ENCODE peak calls at places on chromosomes 4 and X, in six cellular contexts. One of them, this sample, is unnamed.

GRCh38 chrX:36577006-36577405 is 431.2 kb upstream of the FAM47C start:
- DNase-seq in suprapubic skin: no peak
- DNase-seq in HepG2: no peak
- DNase-seq in right lobe of liver: no peak
- DNase-seq in A549: no peak
- DNase-seq in erythroblast: no peak
- DNase-seq in this sample: no peak

GRCh38 chr4:94306713-94307112 is 35.9 kb downstream of the HPGDS start:
- DNase-seq in A549: no peak
- DNase-seq in erythroblast: no peak
- DNase-seq in HepG2: no peak
- DNase-seq in right lobe of liver: no peak
- DNase-seq in suprapubic skin: no peak
- DNase-seq in this sample: no peak

GRCh38 chr4:147398556-147398955 is 82.3 kb upstream of the EDNRA start:
- DNase-seq in right lobe of liver: no peak
- DNase-seq in suprapubic skin: no peak
- DNase-seq in HepG2: no peak
- DNase-seq in erythroblast: no peak
- DNase-seq in A549: no peak
- DNase-seq in this sample: no peak

GRCh38 chr4:103207673-103208072 is 9.5 kb upstream of the CENPE start:
- DNase-seq in erythroblast: no peak
- DNase-seq in right lobe of liver: no peak
- DNase-seq in A549: no peak
- DNase-seq in suprapubic skin: no peak
- DNase-seq in HepG2: peak; percentile 48
- DNase-seq in this sample: no peak

GRCh38 chrX:106684207-106684606 is 42.3 kb upstream of the RNF128 start:
- DNase-seq in A549: no peak
- DNase-seq in suprapubic skin: no peak
- DNase-seq in HepG2: no peak
- DNase-seq in right lobe of liver: no peak
- DNase-seq in erythroblast: no peak
- DNase-seq in this sample: no peak

GRCh38 chrX:80430826-80431501 is 10.7 kb downstream of the TENT5D start:
- DNase-seq in A549: no peak
- DNase-seq in right lobe of liver: no peak
- DNase-seq in HepG2: no peak
- DNase-seq in suprapubic skin: no peak
- DNase-seq in erythroblast: peak; percentile 49
- DNase-seq in this sample: peak; percentile 1

GRCh38 chr4:106816501-106816900 is 219.6 kb downstream of the DKK2 start:
- DNase-seq in HepG2: no peak
- DNase-seq in right lobe of liver: no peak
- DNase-seq in A549: no peak
- DNase-seq in erythroblast: no peak
- DNase-seq in suprapubic skin: no peak
- DNase-seq in this sample: no peak

GRCh38 chr4:1323635-1324442 is 23.2 kb upstream of the UVSSA start:
- DNase-seq in HepG2: no peak
- DNase-seq in suprapubic skin: no peak
- DNase-seq in A549: peak; percentile 44
- DNase-seq in erythroblast: no peak
- DNase-seq in right lobe of liver: peak; percentile 22
- DNase-seq in this sample: peak; percentile 44

GRCh38 chr4:81030061-81030616 is 369 bp upstream of the BMP3 start:
- DNase-seq in erythroblast: no peak
- DNase-seq in right lobe of liver: no peak
- DNase-seq in HepG2: no peak
- DNase-seq in A549: no peak
- DNase-seq in suprapubic skin: no peak
- DNase-seq in this sample: no peak

GRCh38 chr4:149108626-149109025 is 666.4 kb upstream of the NR3C2 start:
- DNase-seq in A549: no peak
- DNase-seq in HepG2: no peak
- DNase-seq in right lobe of liver: no peak
- DNase-seq in suprapubic skin: no peak
- DNase-seq in erythroblast: no peak
- DNase-seq in this sample: no peak

GRCh38 chrX:56994375-56995270 is 718 bp downstream of the SPIN3 start:
- DNase-seq in right lobe of liver: no peak
- DNase-seq in suprapubic skin: no peak
- DNase-seq in A549: no peak
- DNase-seq in HepG2: no peak
- DNase-seq in erythroblast: no peak
- DNase-seq in this sample: no peak

GRCh38 chrX:124328765-124329164 is 3.7 kb upstream of the TEX13D start:
- DNase-seq in erythroblast: no peak
- DNase-seq in A549: no peak
- DNase-seq in HepG2: no peak
- DNase-seq in suprapubic skin: no peak
- DNase-seq in right lobe of liver: no peak
- DNase-seq in this sample: peak; percentile 8

GRCh38 chr4:31228068-31228467 is 507.9 kb downstream of the PCDH7 start:
- DNase-seq in A549: no peak
- DNase-seq in HepG2: no peak
- DNase-seq in right lobe of liver: no peak
- DNase-seq in erythroblast: no peak
- DNase-seq in suprapubic skin: no peak
- DNase-seq in this sample: no peak

GRCh38 chr4:153684182-153685073 is at the start of gene TLR2:
- DNase-seq in right lobe of liver: peak; percentile 92
- DNase-seq in erythroblast: peak; percentile 27
- DNase-seq in HepG2: no peak
- DNase-seq in suprapubic skin: peak; percentile 90
- DNase-seq in A549: peak; percentile 17
- DNase-seq in this sample: no peak

GRCh38 chr4:32337403-32337802 is 1617.2 kb downstream of the PCDH7 start:
- DNase-seq in right lobe of liver: no peak
- DNase-seq in A549: no peak
- DNase-seq in suprapubic skin: no peak
- DNase-seq in HepG2: no peak
- DNase-seq in erythroblast: no peak
- DNase-seq in this sample: no peak

GRCh38 chrX:105553118-105553517 is 269.2 kb upstream of the NRK start:
- DNase-seq in right lobe of liver: no peak
- DNase-seq in A549: no peak
- DNase-seq in suprapubic skin: no peak
- DNase-seq in HepG2: no peak
- DNase-seq in erythroblast: no peak
- DNase-seq in this sample: no peak

GRCh38 chrX:13448941-13449340 is 120.5 kb upstream of the EGFL6 start:
- DNase-seq in erythroblast: no peak
- DNase-seq in HepG2: no peak
- DNase-seq in A549: no peak
- DNase-seq in right lobe of liver: no peak
- DNase-seq in suprapubic skin: no peak
- DNase-seq in this sample: no peak

GRCh38 chrX:115068896-115069295 is 51.5 kb upstream of the IL13RA2 start:
- DNase-seq in erythroblast: no peak
- DNase-seq in suprapubic skin: no peak
- DNase-seq in right lobe of liver: peak; percentile 42
- DNase-seq in A549: no peak
- DNase-seq in HepG2: no peak
- DNase-seq in this sample: no peak

DNA sequence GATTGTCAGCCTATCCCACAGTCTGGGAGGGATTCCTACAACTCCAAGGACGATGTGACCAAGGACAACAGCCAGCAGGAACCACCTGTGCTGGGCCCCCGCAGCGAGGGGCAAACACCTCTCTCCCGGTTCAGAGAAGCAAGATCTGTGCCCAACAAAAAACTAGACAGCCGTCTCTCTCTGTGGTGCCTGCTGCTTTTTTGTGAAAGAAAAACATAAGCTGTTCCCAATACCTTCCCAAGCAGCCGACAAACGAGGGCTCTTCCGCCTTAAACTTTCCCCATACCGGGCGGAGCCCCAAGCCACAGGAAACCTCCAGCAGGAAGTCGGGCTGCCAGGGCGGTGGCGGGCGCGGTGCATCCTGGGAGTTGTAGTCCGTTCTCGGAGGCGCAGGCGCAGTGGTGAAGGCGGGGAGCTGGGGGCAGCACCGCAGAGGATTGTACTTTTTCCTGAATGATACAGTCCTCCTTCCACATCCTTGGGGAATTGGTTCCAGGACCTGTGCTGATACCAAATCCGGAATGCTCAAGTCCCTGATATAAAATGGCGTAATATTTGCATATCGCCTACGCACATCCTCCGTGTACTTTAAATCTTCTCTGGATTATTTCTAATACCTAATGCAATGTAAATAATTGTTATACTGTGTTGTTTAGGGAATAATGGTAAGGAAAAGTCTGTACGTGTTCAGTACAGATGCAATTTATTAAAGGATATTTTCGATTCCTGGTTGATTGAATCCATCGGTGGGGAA is 63.1 kb upstream of the IRF2 start:
- DNase-seq in suprapubic skin: peak; percentile 99
- DNase-seq in HepG2: peak; percentile 89
- DNase-seq in erythroblast: peak; percentile 95
- DNase-seq in right lobe of liver: peak; percentile 98
- DNase-seq in A549: peak; percentile 66
- DNase-seq in this sample: peak; percentile 68
- TF ChIP-seq POLR2A in suprapubic skin: peak; percentile 60
- TF ChIP-seq POLR2A in HepG2: peak; percentile 69
- TF ChIP-seq POLR2A in erythroblast: peak; percentile 96
- TF ChIP-seq POLR2A in right lobe of liver: peak; percentile 87
- TF ChIP-seq POLR2A in A549: peak; percentile 59
- TF ChIP-seq POLR2A in this sample: peak; percentile 39

DNA sequence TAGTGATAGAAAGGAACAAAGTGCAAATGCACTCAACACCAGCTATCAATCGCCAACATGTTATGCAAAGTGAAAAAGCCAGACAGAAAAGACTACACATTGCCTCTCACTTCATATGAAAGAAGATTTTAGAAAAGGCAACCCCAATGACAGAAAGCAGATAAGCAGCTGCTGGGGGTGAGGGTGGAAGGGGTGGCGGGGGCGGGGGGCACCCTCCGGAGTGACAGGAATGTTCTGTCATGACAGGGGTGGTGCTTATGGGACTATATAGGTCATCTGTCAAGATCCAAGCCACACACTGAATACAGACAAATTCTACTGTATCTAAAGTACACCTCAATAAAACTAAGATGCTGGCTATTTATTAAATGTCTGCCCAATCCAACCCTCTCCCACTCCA is 10.7 kb downstream of the WDR1 start:
- DNase-seq in suprapubic skin: no peak
- DNase-seq in HepG2: no peak
- DNase-seq in A549: no peak
- DNase-seq in erythroblast: peak; percentile 77
- DNase-seq in right lobe of liver: no peak
- DNase-seq in this sample: no peak
- TF ChIP-seq POLR2A in suprapubic skin: no peak
- TF ChIP-seq POLR2A in HepG2: no peak
- TF ChIP-seq POLR2A in A549: no peak
- TF ChIP-seq POLR2A in erythroblast: no peak
- TF ChIP-seq POLR2A in right lobe of liver: no peak
- TF ChIP-seq POLR2A in this sample: no peak

GRCh38 chrX:152652467-152652866 is 14.8 kb downstream of the GABRQ start:
- DNase-seq in right lobe of liver: no peak
- DNase-seq in erythroblast: no peak
- DNase-seq in A549: no peak
- DNase-seq in suprapubic skin: no peak
- DNase-seq in HepG2: no peak
- DNase-seq in this sample: no peak
- TF ChIP-seq POLR2A in right lobe of liver: no peak
- TF ChIP-seq POLR2A in erythroblast: no peak
- TF ChIP-seq POLR2A in A549: no peak
- TF ChIP-seq POLR2A in suprapubic skin: no peak
- TF ChIP-seq POLR2A in HepG2: no peak
- TF ChIP-seq POLR2A in this sample: no peak

DNA sequence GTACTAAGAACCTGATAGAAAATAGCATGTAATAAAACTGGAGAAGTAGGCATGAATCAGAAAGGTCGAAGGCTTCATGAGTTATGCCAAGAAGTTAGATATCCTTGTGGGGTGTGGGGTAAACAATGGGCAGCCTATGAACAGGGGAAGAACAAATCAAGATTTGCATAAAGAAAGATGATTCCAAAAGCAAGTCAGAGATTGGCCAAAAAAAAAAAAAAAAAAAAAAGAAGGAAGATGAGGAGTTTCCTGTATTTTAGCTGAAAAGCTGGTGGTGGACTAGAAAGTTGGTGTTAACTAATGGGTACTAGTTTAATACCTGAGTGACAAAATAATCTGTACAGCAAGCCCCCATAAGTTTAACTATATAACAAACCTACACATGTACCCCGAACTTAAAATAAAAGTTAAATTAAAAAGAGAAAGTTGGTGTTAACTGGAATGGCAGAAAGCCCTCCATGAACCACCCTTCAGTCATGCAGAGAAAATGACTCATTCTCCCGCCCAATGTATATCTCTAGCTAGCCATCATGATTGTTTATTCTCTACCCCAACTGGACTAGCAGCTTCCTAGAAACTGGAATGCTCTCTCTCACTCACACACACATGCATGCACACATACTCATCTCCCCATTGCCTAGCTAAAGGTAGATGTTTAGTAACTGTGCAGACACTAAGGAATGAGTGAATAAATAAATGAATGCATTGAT is 41.7 kb downstream of the ATP11C start:
- DNase-seq in right lobe of liver: no peak
- DNase-seq in HepG2: no peak
- DNase-seq in erythroblast: peak; percentile 0
- DNase-seq in A549: no peak
- DNase-seq in suprapubic skin: no peak
- DNase-seq in this sample: peak; percentile 16
- TF ChIP-seq POLR2A in right lobe of liver: no peak
- TF ChIP-seq POLR2A in HepG2: no peak
- TF ChIP-seq POLR2A in erythroblast: no peak
- TF ChIP-seq POLR2A in A549: no peak
- TF ChIP-seq POLR2A in suprapubic skin: no peak
- TF ChIP-seq POLR2A in this sample: no peak

This sample was measured in H54.